ENCODE peak calls at places on chromosomes 11 and 22, in nine cellular contexts. I is esophagus muscularis mucosa; G is GM23338; N is fibroblast of pulmonary artery; M is AG10803; D is colonic mucosa; F is lower lobe of right lung; B is CD4-positive, alpha-beta T cell; K is mesothelial cell of epicardium. C is an unnamed sample.

GRCh38 chr22:48393041-48393370 is 1434.7 kb downstream of the BRD1 start:
- DNase-seq in G (no peak), K (peak; percentile 29), F (no peak), M (no peak), I (peak; percentile 91), N (no peak), D (no peak), B (no peak), C (no peak)

GRCh38 chr22:37229805-37230672 is 14.0 kb downstream of the RAC2 start:
- DNase-seq in K (no peak), F (peak; percentile 80), I (no peak), B (peak; percentile 88), D (peak; percentile 58), G (no peak), N (no peak), M (peak; percentile 73), C (peak; percentile 95)

GRCh38 chr11:125373426-125374391 is 122.4 kb downstream of the FEZ1 start:
- DNase-seq in K (no peak), F (no peak), D (no peak), N (peak; percentile 49), I (no peak), B (no peak), M (no peak), G (no peak), C (no peak)

GRCh38 chr22:37638351-37639069 is 959 bp upstream of the SH3BP1 start:
- DNase-seq in B (no peak), G (no peak), M (no peak), I (no peak), N (no peak), K (no peak), F (no peak), D (peak; percentile 85), C (no peak)

GRCh38 chr11:17439316-17439782 is 37.3 kb downstream of the ABCC8 start:
- DNase-seq in N (no peak), B (no peak), M (no peak), I (no peak), D (no peak), G (peak; percentile 48), F (no peak), K (no peak), C (no peak)

GRCh38 chr22:21778705-21779363 is 43.2 kb upstream of the YPEL1 start:
- DNase-seq in D (no peak), F (no peak), B (no peak), K (no peak), M (peak; percentile 78), N (peak; percentile 65), I (no peak), G (no peak), C (no peak)

GRCh38 chr11:46838501-46838900 is 7.6 kb downstream of the CKAP5 start:
- DNase-seq in M (no peak), I (no peak), B (no peak), N (no peak), G (no peak), K (no peak), F (no peak), D (no peak), C (no peak)

GRCh38 chr11:10436733-10437132 is 18.3 kb upstream of the AMPD3 start:
- DNase-seq in K (no peak), F (no peak), N (no peak), I (no peak), B (no peak), D (no peak), M (no peak), G (no peak), C (peak; percentile 56)

GRCh38 chr11:283405-284080 is 5.3 kb downstream of the NLRP6 start:
- DNase-seq in I (no peak), K (no peak), M (no peak), D (no peak), N (no peak), F (no peak), G (no peak), B (no peak), C (no peak)

GRCh38 chr11:93476796-93477195 is 66.4 kb downstream of the SMCO4 start:
- DNase-seq in K (no peak), F (no peak), G (no peak), D (no peak), I (peak; percentile 53), B (no peak), M (peak; percentile 41), N (peak; percentile 26), C (no peak)

GRCh38 chr11:48141475-48142100 is 75.0 kb upstream of the OR4B1 start:
- DNase-seq in F (no peak), G (no peak), B (no peak), M (peak; percentile 55), I (no peak), K (no peak), N (peak; percentile 44), D (no peak), C (no peak)

GRCh38 chr22:30860176-30861105 is 108.1 kb downstream of the MORC2 start:
- DNase-seq in N (no peak), F (no peak), D (no peak), B (no peak), G (no peak), M (no peak), I (peak; percentile 83), K (no peak), C (no peak)

GRCh38 chr11:84580338-84580737 is 1046.8 kb downstream of the DLG2 start:
- DNase-seq in G (peak; percentile 19), I (no peak), N (no peak), B (no peak), K (no peak), D (no peak), M (no peak), F (no peak), C (no peak)

GRCh38 chr22:41846268-41847002 is 13.5 kb downstream of the SREBF2 start:
- DNase-seq in M (no peak), I (no peak), F (no peak), D (no peak), K (no peak), G (peak; percentile 36), B (no peak), N (no peak), C (no peak)

GRCh38 chr11:17550455-17551346 is 3.6 kb downstream of the OTOG start:
- DNase-seq in M (no peak), F (no peak), B (no peak), I (no peak), K (no peak), G (no peak), N (no peak), D (no peak), C (no peak)

GRCh38 chr11:36628141-36628540 is 30.1 kb upstream of the RAG2 start:
- DNase-seq in G (no peak), I (no peak), B (no peak), K (no peak), N (no peak), M (no peak), F (no peak), D (no peak), C (no peak)

GRCh38 chr22:29044657-29045176 is 16.9 kb downstream of the C22orf31 start:
- DNase-seq in F (no peak), D (no peak), G (no peak), B (no peak), M (peak; percentile 76), I (no peak), N (peak; percentile 70), K (no peak), C (no peak)

DNA sequence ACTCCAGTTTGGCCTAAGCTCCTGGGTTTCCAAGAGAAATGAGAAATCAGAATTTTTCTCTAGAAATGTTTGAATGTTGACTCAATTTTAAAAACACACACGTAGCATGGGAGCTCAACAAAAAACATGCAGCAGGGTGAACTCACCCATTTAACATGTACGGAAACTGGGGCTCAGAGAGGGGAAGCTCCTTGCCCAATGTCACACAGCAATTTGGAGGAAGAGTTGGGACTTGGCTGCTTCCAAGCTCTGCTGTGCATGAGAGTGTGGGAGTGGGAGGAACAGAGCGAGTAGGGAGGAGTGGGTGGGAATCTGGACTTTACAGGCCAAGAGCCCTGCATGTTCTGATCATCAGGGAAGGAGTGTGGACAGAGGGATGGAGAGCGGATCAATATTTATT is 5.9 kb downstream of the TPST2 start:
- DNase-seq in M (no peak), I (no peak), D (no peak), F (no peak), N (no peak), G (no peak), B (no peak), K (no peak), C (no peak)
- TF ChIP-seq CTCF in M (no peak), I (no peak), D (no peak), F (no peak), N (no peak), G (no peak), B (no peak), K (no peak), C (no peak)

DNA sequence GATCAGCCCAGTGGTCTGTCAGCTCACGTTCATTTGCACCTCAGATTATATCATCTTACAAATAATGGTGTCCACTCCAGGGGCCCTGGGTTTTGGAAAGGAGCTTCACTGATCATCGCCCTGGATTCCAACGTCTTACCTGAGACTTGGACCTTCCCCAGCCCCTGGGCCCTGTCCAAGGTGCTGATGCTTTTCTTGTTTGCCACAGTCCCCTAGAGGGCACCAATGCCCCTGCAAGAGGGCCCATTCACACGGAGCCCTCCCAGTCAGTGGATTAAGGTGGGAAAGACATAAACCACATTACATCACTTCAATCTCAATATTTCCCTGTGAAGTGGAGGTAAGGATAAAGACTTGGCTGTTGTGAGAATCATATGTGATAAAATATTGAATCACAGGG is 167.2 kb downstream of the BUD13 start:
- DNase-seq in K (peak; percentile 84), M (no peak), F (no peak), N (peak; percentile 36), G (peak; percentile 95), I (no peak), B (no peak), D (peak; percentile 46), C (no peak)
- TF ChIP-seq CTCF in K (no peak), M (peak; percentile 31), F (peak; percentile 10), N (peak; percentile 44), G (peak; percentile 87), I (no peak), B (no peak), D (no peak), C (no peak)

DNA sequence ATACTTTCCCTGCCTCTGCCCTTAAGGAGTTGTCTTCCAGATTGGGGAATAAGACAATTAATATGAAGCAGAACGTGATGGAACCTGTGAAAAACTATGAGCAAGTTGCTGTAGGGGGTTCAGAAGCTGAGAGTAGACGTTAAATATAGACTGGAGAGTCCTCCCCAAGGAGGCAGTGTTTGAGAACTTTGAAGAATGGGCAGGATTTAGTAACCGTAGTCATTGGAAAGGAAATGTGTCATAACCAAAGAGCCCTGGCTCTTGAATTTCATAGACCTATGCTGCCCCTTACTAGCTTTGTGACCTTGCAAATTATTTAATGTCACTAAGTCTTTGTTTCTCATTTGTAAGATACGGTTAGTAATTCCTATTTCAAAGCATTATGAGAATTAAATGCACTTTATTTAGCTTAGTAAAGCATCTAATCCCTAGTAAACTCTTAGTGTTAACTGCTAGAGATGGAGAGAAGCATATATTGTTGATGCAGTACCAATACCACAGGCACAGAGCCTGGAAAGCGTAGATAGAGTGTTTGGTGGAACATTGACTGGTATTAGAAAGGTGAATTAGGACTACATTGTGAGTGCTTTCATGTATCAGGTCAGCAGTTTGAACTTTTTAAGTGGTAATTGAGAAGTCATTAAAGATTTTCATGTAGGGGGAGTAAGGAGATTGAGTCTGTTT is 54.1 kb downstream of the MCAM start:
- DNase-seq in I (no peak), G (no peak), B (no peak), M (peak; percentile 31), F (no peak), K (no peak), N (peak; percentile 63), D (no peak), C (no peak)
- TF ChIP-seq CTCF in I (no peak), G (no peak), B (no peak), M (peak; percentile 16), F (no peak), K (no peak), N (peak; percentile 38), D (no peak), C (peak; percentile 20)

GRCh38 chr11:76248210-76248609 is 41.9 kb upstream of the WNT11 start:
- DNase-seq in N (peak; percentile 13), K (no peak), M (no peak), G (peak; percentile 56), I (no peak), B (no peak), F (no peak), D (peak; percentile 29), C (no peak)
- TF ChIP-seq CTCF in N (peak; percentile 31), K (no peak), M (peak; percentile 19), G (peak; percentile 76), I (no peak), B (no peak), F (no peak), D (no peak), C (no peak)

C was measured in CD14-positive monocyte.